ENCODE peak calls at places on chromosomes 6 and 20, in eight cellular contexts. K is tibial nerve, C is neural progenitor cell, H is fibroblast of lung, J is A549, F is mesendoderm, L is PC-3, Y is RWPE2. A is an unnamed sample.

GRCh38 chr20:50595988-50596693 is 86.0 kb downstream of the PTPN1 start:
- DNase-seq in K (no peak), C (no peak), H (no peak), J (no peak), F (peak; percentile 40), L (no peak), Y (no peak), A (no peak)

GRCh38 chr6:33197431-33198048 is 2.9 kb downstream of the RXRB start:
- DNase-seq in K (no peak), C (peak; percentile 82), H (peak; percentile 72), J (peak; percentile 67), F (peak; percentile 87), L (peak; percentile 73), Y (no peak), A (peak; percentile 61)

GRCh38 chr6:158024566-158025297 is 43.1 kb downstream of the SYNJ2 start:
- DNase-seq in K (no peak), C (no peak), H (peak; percentile 71), J (no peak), F (no peak), L (no peak), Y (no peak), A (no peak)

GRCh38 chr6:28943223-28943556 is 19.4 kb upstream of the TRIM27 start:
- DNase-seq in K (no peak), C (peak; percentile 27), H (no peak), J (no peak), F (no peak), L (no peak), Y (no peak), A (no peak)

GRCh38 chr20:12966468-12967085 is 42.2 kb upstream of the SPTLC3 start:
- DNase-seq in K (no peak), C (peak; percentile 23), H (peak; percentile 76), J (no peak), F (peak; percentile 34), L (peak; percentile 75), Y (no peak), A (peak; percentile 14)

GRCh38 chr20:32969356-32970114 is 34.7 kb downstream of the SUN5 start:
- DNase-seq in K (no peak), C (no peak), H (no peak), J (no peak), F (no peak), L (no peak), Y (peak; percentile 73), A (no peak)

GRCh38 chr6:126027601-126028000 is 41.3 kb downstream of the TRMT11 start:
- DNase-seq in K (no peak), C (no peak), H (no peak), J (no peak), F (no peak), L (peak; percentile 31), Y (no peak), A (no peak)

GRCh38 chr6:45438849-45439406 is 61.2 kb upstream of the SUPT3H start:
- DNase-seq in K (no peak), C (no peak), H (peak; percentile 88), J (no peak), F (no peak), L (peak; percentile 93), Y (no peak), A (no peak)

DNA sequence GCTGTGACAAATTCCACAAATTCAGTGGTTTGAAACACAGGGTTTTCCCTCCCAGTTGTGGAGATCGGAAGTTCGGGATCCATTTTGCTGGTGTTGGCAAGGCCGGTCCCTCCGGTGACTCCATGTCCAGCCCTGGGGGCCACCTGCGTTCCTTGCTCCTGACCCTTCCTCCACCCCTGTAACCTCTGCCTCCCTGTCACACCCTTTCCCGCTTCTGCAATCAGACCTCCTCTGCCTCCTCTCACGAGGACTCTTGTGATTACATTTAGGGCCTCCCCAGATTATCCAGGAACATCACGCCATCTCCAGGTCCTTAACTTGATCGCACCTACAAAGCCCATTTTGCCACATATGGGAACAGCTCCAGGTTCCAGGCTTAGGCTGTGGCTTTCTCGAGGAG is 12.5 kb downstream of the RPS6KA2 start:
- DNase-seq in K (no peak), C (no peak), H (no peak), J (no peak), F (peak; percentile 75), L (no peak), Y (no peak), A (no peak)
- H3K4me1 ChIP-seq in K (no peaks in the 10 kb centered on the region), C (peaks cover 16% of the 10 kb centered on the region), H (peaks cover 33% of the 10 kb centered on the region), J (no peaks in the 10 kb centered on the region), F (peaks cover 10% of the 10 kb centered on the region), L (peaks cover 6% of the 10 kb centered on the region), Y (peaks cover 14% of the 10 kb centered on the region), A (no peaks in the 10 kb centered on the region)

GRCh38 chr6:138570716-138571020 is 71.4 kb upstream of the NHSL1 start:
- DNase-seq in K (no peak), C (peak; percentile 78), H (peak; percentile 23), J (no peak), F (no peak), L (no peak), Y (no peak), A (no peak)
- H3K4me3 ChIP-seq in K (no peak overlapping the region), C (peak overlapping the region; percentile 69), H (peak overlapping the region; percentile 74), J (no peak overlapping the region), F (no peak overlapping the region), L (no peak overlapping the region), Y (no peak overlapping the region), A (no peak overlapping the region)

DNA sequence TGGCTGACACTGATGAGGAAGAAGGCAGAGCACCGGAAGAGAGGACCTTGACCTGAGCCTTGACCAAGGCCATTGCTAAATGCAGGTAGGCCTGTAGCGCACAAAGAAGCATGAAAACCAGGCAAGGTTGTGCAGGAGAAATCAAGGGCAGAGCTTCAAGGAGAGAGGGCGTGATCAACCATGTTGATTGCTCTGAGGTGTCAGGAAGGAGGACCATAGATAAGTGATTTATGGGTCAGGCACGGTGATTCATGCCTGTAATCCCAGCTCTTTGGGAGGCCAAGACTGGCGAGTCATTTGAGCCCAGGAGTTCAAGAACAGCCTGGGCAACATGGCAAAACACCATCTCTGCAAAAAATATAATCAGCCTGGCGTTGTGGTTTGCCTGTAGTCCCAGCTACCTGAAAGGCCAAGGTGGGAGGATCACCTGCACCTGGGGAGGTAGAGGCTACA is 12.4 kb downstream of the PLCG1 start:
- DNase-seq in K (no peak), C (no peak), H (peak; percentile 35), J (no peak), F (peak; percentile 38), L (peak; percentile 63), Y (no peak), A (no peak)
- H3K4me1 ChIP-seq in K (peaks cover 54% of the 10 kb centered on the region), C (no peaks in the 10 kb centered on the region), H (peaks cover 3% of the 10 kb centered on the region), J (peaks cover 8% of the 10 kb centered on the region), F (no peaks in the 10 kb centered on the region), L (peaks cover 7% of the 10 kb centered on the region), Y (peaks cover 3% of the 10 kb centered on the region), A (no peaks in the 10 kb centered on the region)

DNA sequence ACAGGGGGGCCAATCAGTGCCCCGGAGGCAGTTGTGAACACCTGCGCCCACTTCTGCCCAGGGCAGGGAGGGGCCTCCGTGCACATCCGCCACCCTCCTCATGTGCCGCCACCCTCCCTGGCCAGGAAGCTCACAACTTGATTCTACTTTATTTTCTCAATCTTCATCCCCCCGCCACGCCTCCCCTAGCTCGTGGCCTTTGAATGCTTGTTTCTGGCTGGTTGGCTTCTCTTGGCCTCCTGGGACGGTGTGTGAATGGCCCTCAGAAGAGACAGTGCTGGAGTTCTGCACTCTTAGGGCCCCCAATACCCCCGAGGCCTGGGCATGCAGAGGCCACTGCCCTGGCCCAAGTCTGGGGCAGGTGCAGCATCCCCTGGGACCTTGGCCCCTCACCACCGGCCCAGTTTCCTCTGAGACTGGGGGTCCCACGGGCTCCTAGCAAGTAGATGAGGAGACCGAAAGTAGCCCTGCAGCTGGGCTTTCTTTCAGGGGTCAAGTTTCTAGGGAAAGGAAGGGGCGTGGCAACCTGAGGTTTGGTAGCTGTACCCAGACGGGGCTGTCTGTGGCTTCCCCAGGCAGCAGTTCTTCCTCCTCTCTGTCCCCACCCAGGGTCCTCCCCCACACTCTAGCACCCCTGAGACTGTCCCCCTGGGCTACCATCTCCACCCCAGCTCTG is 1.3 kb downstream of the RGS19 start:
- DNase-seq in K (no peak), C (no peak), H (no peak), J (no peak), F (no peak), L (no peak), Y (no peak), A (peak; percentile 76)
- H3K4me3 ChIP-seq in K (peak overlapping the region; percentile 57), C (no peak overlapping the region), H (no peak overlapping the region), J (no peak overlapping the region), F (no peak overlapping the region), L (peak overlapping the region; percentile 97), Y (peak overlapping the region; percentile 85), A (no peak overlapping the region)

A was measured in SJCRH30.